ENCODE peak calls at places on chromosomes 11 and 22, in four cellular contexts. S is COR-L47, W is HT1080, I is pons. G is an unnamed sample.

GRCh38 chr11:35136311-35136710 is 2.7 kb upstream of the CD44 start:
- DNase-seq in S (no peak), W (no peak), I (no peak), G (no peak)

GRCh38 chr22:31618057-31618456 is 44.0 kb downstream of the PISD start:
- DNase-seq in S (peak), W (no peak), I (no peak), G (no peak)

GRCh38 chr22:44399196-44399837 is 86.6 kb upstream of the SHISAL1 start:
- DNase-seq in S (no peak), W (no peak), I (no peak), G (no peak)

GRCh38 chr11:18225906-18226305 is 10.7 kb downstream of the SAA4 start:
- DNase-seq in S (no peak), W (no peak), I (no peak), G (no peak)

GRCh38 chr11:130599073-130599654 is 150.7 kb downstream of the ADAMTS15 start:
- DNase-seq in S (no peak), W (no peak), I (no peak), G (no peak)

GRCh38 chr11:67468509-67468834 is 579 bp downstream of the TMEM134 start:
- DNase-seq in S (no peak), W (no peak), I (no peak), G (no peak)

GRCh38 chr22:26775394-26775793 is 118.0 kb downstream of the MIAT start:
- DNase-seq in S (no peak), W (no peak), I (no peak), G (no peak)

GRCh38 chr11:86484795-86485166 is 110.1 kb downstream of the CCDC81 start:
- DNase-seq in S (no peak), W (no peak), I (no peak), G (no peak)

GRCh38 chr11:119952441-119952840 is 185.5 kb downstream of the TRIM29 start:
- DNase-seq in S (no peak), W (no peak), I (no peak), G (no peak)

GRCh38 chr11:114036156-114036811 is 23.2 kb upstream of the ZBTB16 start:
- DNase-seq in S (no peak), W (peak), I (peak), G (no peak)

GRCh38 chr22:39317084-39317755 is 2.2 kb downstream of the RPL3 start:
- DNase-seq in S (no peak), W (no peak), I (no peak), G (no peak)

GRCh38 chr22:19615001-19615461 is 90.8 kb upstream of the CLDN5 start:
- DNase-seq in S (no peak), W (no peak), I (no peak), G (no peak)

GRCh38 chr11:111870522-111870886 is 877 bp downstream of the ALG9 start:
- DNase-seq in S (no peak), W (no peak), I (no peak), G (no peak)

GRCh38 chr11:76704171-76704948 is 33.8 kb upstream of the LRRC32 start:
- DNase-seq in S (no peak), W (no peak), I (no peak), G (no peak)

GRCh38 chr11:47592970-47593369 is 1.2 kb downstream of the C1QTNF4 start:
- DNase-seq in S (no peak), W (no peak), I (no peak), G (no peak)

GRCh38 chr22:32542332-32543019 is 67.9 kb downstream of the FBXO7 start:
- DNase-seq in S (no peak), W (no peak), I (no peak), G (no peak)

GRCh38 chr22:30325724-30326703 is 727 bp downstream of the TBC1D10A start:
- DNase-seq in S (no peak), W (no peak), I (no peak), G (no peak)

GRCh38 chr22:22246706-22247105 is 2.1 kb downstream of the VPREB1 start:
- DNase-seq in S (no peak), W (no peak), I (no peak), G (no peak)

GRCh38 chr11:128040603-128041002 is 546.8 kb downstream of the ETS1 start:
- DNase-seq in S (no peak), W (no peak), I (no peak), G (no peak)

GRCh38 chr11:75333022-75333806 is 18.2 kb downstream of the ARRB1 start:
- DNase-seq in S (no peak), W (no peak), I (no peak), G (no peak)

GRCh38 chr11:70212227-70212811 is 9.2 kb downstream of the FADD start:
- DNase-seq in S (no peak), W (no peak), I (no peak), G (no peak)